ENCODE peak calls at places on chromosomes 11 and 22, in five cellular contexts. One of them, this sample, is unnamed.

GRCh38 chr11:110525883-110526282 is 96.1 kb downstream of the FDX1 start:
- DNase-seq in body of pancreas: no peak
- DNase-seq in endothelial cell of umbilical vein: no peak
- DNase-seq in stomach: no peak
- DNase-seq in heart left ventricle: peak; percentile 35
- DNase-seq in this sample: no peak

GRCh38 chr11:65650547-65651338 is 12.0 kb downstream of the RELA start:
- DNase-seq in body of pancreas: peak; percentile 20
- DNase-seq in endothelial cell of umbilical vein: no peak
- DNase-seq in stomach: peak; percentile 55
- DNase-seq in heart left ventricle: peak; percentile 28
- DNase-seq in this sample: no peak

GRCh38 chr11:121067453-121067852 is 33.6 kb upstream of the TECTA start:
- DNase-seq in body of pancreas: no peak
- DNase-seq in endothelial cell of umbilical vein: peak; percentile 33
- DNase-seq in stomach: no peak
- DNase-seq in heart left ventricle: no peak
- DNase-seq in this sample: no peak

GRCh38 chr11:132464939-132465338 is 1067.4 kb downstream of the OPCML start:
- DNase-seq in body of pancreas: no peak
- DNase-seq in endothelial cell of umbilical vein: no peak
- DNase-seq in stomach: no peak
- DNase-seq in heart left ventricle: no peak
- DNase-seq in this sample: no peak

GRCh38 chr11:128473631-128474030 is 113.7 kb downstream of the ETS1 start:
- DNase-seq in body of pancreas: no peak
- DNase-seq in endothelial cell of umbilical vein: no peak
- DNase-seq in stomach: no peak
- DNase-seq in heart left ventricle: no peak
- DNase-seq in this sample: no peak

GRCh38 chr11:95375881-95376280 is 144.9 kb upstream of the SESN3 start:
- DNase-seq in body of pancreas: no peak
- DNase-seq in endothelial cell of umbilical vein: no peak
- DNase-seq in stomach: no peak
- DNase-seq in heart left ventricle: no peak
- DNase-seq in this sample: no peak

GRCh38 chr11:65863889-65864757 is 3.9 kb downstream of the MUS81 start:
- DNase-seq in body of pancreas: peak; percentile 10
- DNase-seq in endothelial cell of umbilical vein: no peak
- DNase-seq in stomach: no peak
- DNase-seq in heart left ventricle: peak; percentile 22
- DNase-seq in this sample: no peak

GRCh38 chr11:74474316-74474715 is 7.0 kb upstream of the KCNE3 start:
- DNase-seq in body of pancreas: no peak
- DNase-seq in endothelial cell of umbilical vein: no peak
- DNase-seq in stomach: no peak
- DNase-seq in heart left ventricle: no peak
- DNase-seq in this sample: no peak

GRCh38 chr11:10556590-10556989 is 11.9 kb downstream of the LYVE1 start:
- DNase-seq in body of pancreas: no peak
- DNase-seq in endothelial cell of umbilical vein: no peak
- DNase-seq in stomach: no peak
- DNase-seq in heart left ventricle: no peak
- DNase-seq in this sample: no peak

GRCh38 chr11:83235825-83236224 is 42.3 kb downstream of the ANKRD42 start:
- DNase-seq in body of pancreas: no peak
- DNase-seq in endothelial cell of umbilical vein: no peak
- DNase-seq in stomach: no peak
- DNase-seq in heart left ventricle: no peak
- DNase-seq in this sample: no peak

GRCh38 chr11:117316197-117316961 is at the start of gene BACE1:
- DNase-seq in body of pancreas: peak; percentile 89
- DNase-seq in endothelial cell of umbilical vein: peak; percentile 82
- DNase-seq in stomach: peak; percentile 77
- DNase-seq in heart left ventricle: peak; percentile 90
- DNase-seq in this sample: peak; percentile 83

GRCh38 chr11:102429691-102430090 is 22.9 kb downstream of the TMEM123 start:
- DNase-seq in body of pancreas: no peak
- DNase-seq in endothelial cell of umbilical vein: no peak
- DNase-seq in stomach: no peak
- DNase-seq in heart left ventricle: no peak
- DNase-seq in this sample: no peak

GRCh38 chr11:101880208-101880607 is 34.6 kb upstream of the CEP126 start:
- DNase-seq in body of pancreas: peak; percentile 12
- DNase-seq in endothelial cell of umbilical vein: peak; percentile 61
- DNase-seq in stomach: no peak
- DNase-seq in heart left ventricle: no peak
- DNase-seq in this sample: no peak

GRCh38 chr11:46593550-46594382 is at the start of gene AMBRA1:
- DNase-seq in body of pancreas: peak; percentile 84
- DNase-seq in endothelial cell of umbilical vein: peak; percentile 97
- DNase-seq in stomach: peak; percentile 85
- DNase-seq in heart left ventricle: peak; percentile 86
- DNase-seq in this sample: peak; percentile 72
- TF ChIP-seq POLR2A in body of pancreas: peak; percentile 76
- TF ChIP-seq POLR2A in endothelial cell of umbilical vein: peak; percentile 77
- TF ChIP-seq POLR2A in stomach: no peak
- TF ChIP-seq POLR2A in heart left ventricle: no peak
- TF ChIP-seq POLR2A in this sample: peak; percentile 70

GRCh38 chr11:105236631-105237030 is 97.1 kb upstream of the CARD18 start:
- DNase-seq in body of pancreas: no peak
- DNase-seq in endothelial cell of umbilical vein: no peak
- DNase-seq in stomach: no peak
- DNase-seq in heart left ventricle: no peak
- DNase-seq in this sample: no peak

GRCh38 chr11:105229758-105230157 is 90.2 kb upstream of the CARD18 start:
- DNase-seq in body of pancreas: no peak
- DNase-seq in endothelial cell of umbilical vein: no peak
- DNase-seq in stomach: no peak
- DNase-seq in heart left ventricle: no peak
- DNase-seq in this sample: no peak

GRCh38 chr11:105229257-105229656 is 89.7 kb upstream of the CARD18 start:
- DNase-seq in body of pancreas: no peak
- DNase-seq in endothelial cell of umbilical vein: no peak
- DNase-seq in stomach: no peak
- DNase-seq in heart left ventricle: no peak
- DNase-seq in this sample: no peak

GRCh38 chr11:105230586-105230985 is 91.0 kb upstream of the CARD18 start:
- DNase-seq in body of pancreas: no peak
- DNase-seq in endothelial cell of umbilical vein: no peak
- DNase-seq in stomach: no peak
- DNase-seq in heart left ventricle: no peak
- DNase-seq in this sample: no peak

DNA sequence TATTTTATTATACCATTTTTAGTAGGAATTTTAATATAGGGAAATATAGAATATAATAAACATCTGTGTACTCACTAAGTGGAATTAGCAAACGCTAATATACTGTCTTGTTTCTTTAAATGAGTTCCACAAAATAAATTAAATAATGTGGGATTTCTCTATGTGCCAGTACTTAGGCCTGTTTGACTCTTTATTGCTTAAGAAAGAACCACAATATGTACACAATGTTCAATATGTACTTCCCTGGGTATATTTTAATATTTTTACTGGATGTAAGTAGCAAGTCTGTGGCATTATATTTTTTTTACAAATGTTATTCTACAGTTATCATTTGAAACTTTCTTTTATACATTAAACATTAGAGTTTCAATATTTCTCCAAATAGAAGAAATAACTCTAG is 92.5 kb upstream of the CARD18 start:
- DNase-seq in body of pancreas: no peak
- DNase-seq in endothelial cell of umbilical vein: no peak
- DNase-seq in stomach: no peak
- DNase-seq in heart left ventricle: no peak
- DNase-seq in this sample: no peak
- TF ChIP-seq POLR2A in body of pancreas: no peak
- TF ChIP-seq POLR2A in endothelial cell of umbilical vein: no peak
- TF ChIP-seq POLR2A in stomach: no peak
- TF ChIP-seq POLR2A in heart left ventricle: no peak
- TF ChIP-seq POLR2A in this sample: no peak

DNA sequence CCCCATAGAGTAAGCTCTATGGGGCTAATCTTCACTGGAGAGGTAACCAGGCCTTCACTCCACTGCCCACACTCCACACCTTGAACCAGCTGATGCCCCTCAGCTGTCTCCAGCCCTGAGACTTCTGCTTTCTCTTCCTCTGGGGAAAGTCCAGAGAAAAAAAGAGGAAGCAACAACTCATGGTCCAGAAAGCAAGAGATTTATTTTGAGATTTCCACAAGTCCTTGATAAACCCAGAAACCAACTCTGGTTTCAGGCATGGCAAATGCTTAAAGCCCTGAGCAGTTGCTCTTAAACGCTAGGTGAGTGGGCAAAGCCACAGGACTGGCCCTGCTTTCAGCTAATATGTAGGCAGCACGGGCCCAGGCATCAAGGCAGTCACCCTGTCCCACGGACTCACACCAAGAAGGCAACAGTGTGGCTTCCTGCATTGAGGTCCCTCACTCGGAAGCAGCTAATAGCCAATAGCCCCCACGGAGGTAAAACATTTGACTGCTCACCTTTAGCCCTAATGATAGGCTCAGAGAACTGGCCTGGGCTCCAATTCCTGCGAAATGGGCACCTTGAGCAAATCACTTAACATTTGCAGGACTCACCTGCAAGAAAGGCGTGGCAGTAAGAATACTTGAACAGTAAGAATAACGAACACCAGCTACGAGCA is 4.3 kb downstream of the CYB561A3 start:
- DNase-seq in body of pancreas: no peak
- DNase-seq in endothelial cell of umbilical vein: no peak
- DNase-seq in stomach: no peak
- DNase-seq in heart left ventricle: no peak
- DNase-seq in this sample: no peak
- TF ChIP-seq POLR2A in body of pancreas: no peak
- TF ChIP-seq POLR2A in endothelial cell of umbilical vein: no peak
- TF ChIP-seq POLR2A in stomach: no peak
- TF ChIP-seq POLR2A in heart left ventricle: no peak
- TF ChIP-seq POLR2A in this sample: no peak

DNA sequence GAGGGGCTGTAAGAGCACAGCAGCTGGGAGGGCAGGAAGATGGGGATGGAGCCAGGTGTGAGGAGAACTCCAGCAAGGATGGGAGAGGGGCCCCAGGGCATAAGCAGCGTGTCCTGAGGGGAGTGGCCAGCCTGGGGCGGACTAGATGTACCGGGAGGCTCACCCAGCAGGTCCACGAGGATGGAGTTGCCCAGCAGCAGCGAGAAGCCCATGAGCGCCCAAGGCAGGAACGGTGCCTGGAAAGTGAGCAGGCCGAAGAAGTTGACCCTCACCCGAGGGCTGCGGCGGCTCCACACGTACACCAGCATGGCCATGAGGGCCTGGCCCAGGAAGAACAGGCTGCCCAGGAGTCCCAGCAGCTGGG is 1.3 kb downstream of the DERL3 start:
- DNase-seq in body of pancreas: peak; percentile 27
- DNase-seq in endothelial cell of umbilical vein: no peak
- DNase-seq in stomach: no peak
- DNase-seq in heart left ventricle: no peak
- DNase-seq in this sample: no peak
- TF ChIP-seq POLR2A in body of pancreas: no peak
- TF ChIP-seq POLR2A in endothelial cell of umbilical vein: no peak
- TF ChIP-seq POLR2A in stomach: no peak
- TF ChIP-seq POLR2A in heart left ventricle: no peak
- TF ChIP-seq POLR2A in this sample: no peak

GRCh38 chr22:44181033-44181911 is 547 bp downstream of the PARVG start:
- DNase-seq in body of pancreas: no peak
- DNase-seq in endothelial cell of umbilical vein: no peak
- DNase-seq in stomach: peak; percentile 43
- DNase-seq in heart left ventricle: no peak
- DNase-seq in this sample: no peak
- TF ChIP-seq POLR2A in body of pancreas: peak; percentile 19
- TF ChIP-seq POLR2A in endothelial cell of umbilical vein: no peak
- TF ChIP-seq POLR2A in stomach: no peak
- TF ChIP-seq POLR2A in heart left ventricle: no peak
- TF ChIP-seq POLR2A in this sample: no peak

DNA sequence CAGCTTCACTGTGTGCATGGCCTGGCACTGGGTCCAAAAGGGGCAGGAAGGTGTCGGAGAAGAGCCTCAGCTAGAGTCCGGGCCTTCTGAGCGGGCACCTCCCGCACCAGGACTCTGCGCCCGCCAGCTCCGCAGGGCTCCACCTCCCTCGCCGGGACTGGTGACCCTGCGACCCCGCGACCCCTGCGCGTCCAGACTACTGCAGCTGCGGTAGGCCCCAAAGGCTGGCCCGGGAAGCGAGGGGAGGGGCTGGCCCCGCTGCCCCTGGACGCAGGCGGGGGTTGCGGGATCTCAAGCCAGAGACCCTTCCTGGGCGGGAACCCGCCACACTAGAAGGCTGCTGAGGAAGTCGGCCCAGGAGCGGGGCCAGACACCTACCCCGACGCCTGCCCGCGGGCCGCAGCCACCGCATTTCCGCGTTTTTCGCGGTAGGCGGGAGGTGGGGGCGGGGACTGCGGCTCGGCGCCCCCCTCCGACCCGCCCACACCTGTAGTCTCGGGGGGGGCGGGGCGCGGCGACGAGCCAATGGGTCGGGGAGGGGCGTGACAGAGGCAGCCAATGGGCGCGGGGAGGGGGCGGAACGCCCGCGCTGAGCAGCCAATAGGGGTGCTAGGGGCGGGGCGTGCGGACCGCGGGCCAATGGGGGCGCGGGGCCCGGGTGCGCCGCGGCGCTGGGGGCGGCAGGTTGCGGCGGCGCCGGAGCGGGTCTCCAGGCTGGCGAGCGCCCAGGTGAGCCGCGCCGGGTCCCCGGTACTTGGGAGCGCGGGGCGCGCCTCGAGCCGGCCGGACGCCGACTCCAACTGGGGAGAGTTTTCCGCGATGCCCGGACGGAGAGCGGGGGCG is at the start of the genes LMNTD2 and RASSF7:
- DNase-seq in body of pancreas: peak; percentile 95
- DNase-seq in endothelial cell of umbilical vein: peak; percentile 80
- DNase-seq in stomach: peak; percentile 95
- DNase-seq in heart left ventricle: peak; percentile 93
- DNase-seq in this sample: peak; percentile 97
- TF ChIP-seq POLR2A in body of pancreas: peak; percentile 94
- TF ChIP-seq POLR2A in endothelial cell of umbilical vein: peak; percentile 58
- TF ChIP-seq POLR2A in stomach: no peak
- TF ChIP-seq POLR2A in heart left ventricle: no peak
- TF ChIP-seq POLR2A in this sample: peak; percentile 47

GRCh38 chr22:50185384-50186087 is at the start of gene TRABD:
- DNase-seq in body of pancreas: peak; percentile 94
- DNase-seq in endothelial cell of umbilical vein: peak; percentile 84
- DNase-seq in stomach: peak; percentile 92
- DNase-seq in heart left ventricle: peak; percentile 91
- DNase-seq in this sample: peak; percentile 83
- TF ChIP-seq POLR2A in body of pancreas: no peak
- TF ChIP-seq POLR2A in endothelial cell of umbilical vein: no peak
- TF ChIP-seq POLR2A in stomach: no peak
- TF ChIP-seq POLR2A in heart left ventricle: no peak
- TF ChIP-seq POLR2A in this sample: peak; percentile 49

GRCh38 chr22:36860821-36861659 is at the start of gene NCF4:
- DNase-seq in body of pancreas: peak; percentile 37
- DNase-seq in endothelial cell of umbilical vein: no peak
- DNase-seq in stomach: peak; percentile 57
- DNase-seq in heart left ventricle: peak; percentile 77
- DNase-seq in this sample: no peak
- TF ChIP-seq POLR2A in body of pancreas: peak; percentile 62
- TF ChIP-seq POLR2A in endothelial cell of umbilical vein: no peak
- TF ChIP-seq POLR2A in stomach: no peak
- TF ChIP-seq POLR2A in heart left ventricle: no peak
- TF ChIP-seq POLR2A in this sample: no peak

This sample was measured in H54.